ENCODE peak calls at places on chromosome 1, in seven cellular contexts. One of them, this sample, is unnamed.

GRCh38 chr1:41849211-41849759 is 69.4 kb downstream of the HIVEP3 start:
- DNase-seq in NT2/D1: no peak
- DNase-seq in sigmoid colon: no peak
- DNase-seq in T47D: no peak
- DNase-seq in T-helper 9 cell: no peak
- DNase-seq in effector memory CD8-positive, alpha-beta T cell: no peak
- DNase-seq in NCI-H1694: no peak
- DNase-seq in this sample: no peak

GRCh38 chr1:40971962-40972361 is 7.5 kb upstream of the CTPS1 start:
- DNase-seq in T-helper 9 cell: no peak
- DNase-seq in NCI-H1694: no peak
- DNase-seq in effector memory CD8-positive, alpha-beta T cell: no peak
- DNase-seq in NT2/D1: no peak
- DNase-seq in sigmoid colon: peak
- DNase-seq in T47D: no peak
- DNase-seq in this sample: no peak

GRCh38 chr1:168236836-168237611 is 11.2 kb downstream of the SFT2D2 start:
- DNase-seq in effector memory CD8-positive, alpha-beta T cell: no peak
- DNase-seq in T-helper 9 cell: no peak
- DNase-seq in T47D: no peak
- DNase-seq in NT2/D1: no peak
- DNase-seq in sigmoid colon: no peak
- DNase-seq in NCI-H1694: no peak
- DNase-seq in this sample: no peak

GRCh38 chr1:242876021-242876420 is 351.5 kb upstream of the PLD5 start:
- DNase-seq in T-helper 9 cell: no peak
- DNase-seq in NT2/D1: no peak
- DNase-seq in sigmoid colon: no peak
- DNase-seq in T47D: no peak
- DNase-seq in effector memory CD8-positive, alpha-beta T cell: no peak
- DNase-seq in NCI-H1694: no peak
- DNase-seq in this sample: no peak

GRCh38 chr1:119947468-119947867 is 51.2 kb upstream of the ADAM30 start:
- DNase-seq in T47D: no peak
- DNase-seq in NCI-H1694: no peak
- DNase-seq in effector memory CD8-positive, alpha-beta T cell: no peak
- DNase-seq in NT2/D1: no peak
- DNase-seq in sigmoid colon: no peak
- DNase-seq in T-helper 9 cell: no peak
- DNase-seq in this sample: no peak

GRCh38 chr1:160416369-160416768 is 16.0 kb downstream of the VANGL2 start:
- DNase-seq in T-helper 9 cell: no peak
- DNase-seq in T47D: peak
- DNase-seq in NCI-H1694: peak
- DNase-seq in effector memory CD8-positive, alpha-beta T cell: no peak
- DNase-seq in sigmoid colon: no peak
- DNase-seq in NT2/D1: no peak
- DNase-seq in this sample: no peak

GRCh38 chr1:15965228-15965767 is 10.6 kb downstream of the ZBTB17 start:
- DNase-seq in NT2/D1: no peak
- DNase-seq in NCI-H1694: no peak
- DNase-seq in sigmoid colon: no peak
- DNase-seq in effector memory CD8-positive, alpha-beta T cell: no peak
- DNase-seq in T47D: no peak
- DNase-seq in T-helper 9 cell: no peak
- DNase-seq in this sample: no peak

GRCh38 chr1:210905944-210906453 is 227.9 kb downstream of the KCNH1 start:
- DNase-seq in effector memory CD8-positive, alpha-beta T cell: no peak
- DNase-seq in sigmoid colon: no peak
- DNase-seq in NT2/D1: no peak
- DNase-seq in NCI-H1694: no peak
- DNase-seq in T47D: no peak
- DNase-seq in T-helper 9 cell: no peak
- DNase-seq in this sample: no peak

GRCh38 chr1:168709896-168710305 is 19.1 kb downstream of the DPT start:
- DNase-seq in T-helper 9 cell: no peak
- DNase-seq in effector memory CD8-positive, alpha-beta T cell: no peak
- DNase-seq in sigmoid colon: no peak
- DNase-seq in T47D: no peak
- DNase-seq in NT2/D1: no peak
- DNase-seq in NCI-H1694: no peak
- DNase-seq in this sample: no peak

This sample was measured in naive thymus-derived CD8-positive, alpha-beta T cell.